ENCODE peak calls at places on chromosomes 3 and 15, in six cellular contexts. One of them, this sample, is unnamed. For H3K4me1, the result is how much of the 10 kb centered on the place peaks cover.

GRCh38 chr15:93058904-93059427 is 30.0 kb downstream of the RGMA start:
- DNase-seq in IMR-90: no peak
- DNase-seq in spleen: no peak
- DNase-seq in A673: no peak
- DNase-seq in heart right ventricle: no peak
- DNase-seq in astrocyte: no peak
- DNase-seq in this sample: peak

GRCh38 chr15:33675246-33675645 is 293.1 kb upstream of the CHRM5 start:
- DNase-seq in IMR-90: no peak
- DNase-seq in spleen: no peak
- DNase-seq in A673: peak
- DNase-seq in heart right ventricle: no peak
- DNase-seq in astrocyte: peak
- DNase-seq in this sample: no peak

GRCh38 chr15:80177151-80177550 is 24.4 kb downstream of the FAH start:
- DNase-seq in IMR-90: no peak
- DNase-seq in spleen: no peak
- DNase-seq in A673: no peak
- DNase-seq in heart right ventricle: no peak
- DNase-seq in astrocyte: no peak
- DNase-seq in this sample: no peak

GRCh38 chr15:90287096-90287495 is 21.6 kb downstream of the NGRN start:
- DNase-seq in IMR-90: no peak
- DNase-seq in spleen: no peak
- DNase-seq in A673: no peak
- DNase-seq in heart right ventricle: no peak
- DNase-seq in astrocyte: no peak
- DNase-seq in this sample: no peak

GRCh38 chr3:116045251-116045770 is 400.0 kb downstream of the LSAMP start:
- DNase-seq in IMR-90: no peak
- DNase-seq in spleen: no peak
- DNase-seq in A673: no peak
- DNase-seq in heart right ventricle: no peak
- DNase-seq in astrocyte: no peak
- DNase-seq in this sample: no peak

GRCh38 chr15:48796930-48797329 is 13.9 kb downstream of the CEP152 start:
- DNase-seq in IMR-90: peak
- DNase-seq in spleen: no peak
- DNase-seq in A673: no peak
- DNase-seq in heart right ventricle: no peak
- DNase-seq in astrocyte: peak
- DNase-seq in this sample: no peak

GRCh38 chr15:49035825-49036224 is 10.4 kb downstream of the SECISBP2L start:
- DNase-seq in IMR-90: no peak
- DNase-seq in spleen: no peak
- DNase-seq in A673: no peak
- DNase-seq in heart right ventricle: no peak
- DNase-seq in astrocyte: no peak
- DNase-seq in this sample: no peak

GRCh38 chr3:44993471-44994205 is 17.6 kb downstream of the EXOSC7 start:
- DNase-seq in IMR-90: peak
- DNase-seq in spleen: no peak
- DNase-seq in A673: no peak
- DNase-seq in heart right ventricle: no peak
- DNase-seq in astrocyte: peak
- DNase-seq in this sample: no peak

GRCh38 chr15:63407612-63408011 is 26.0 kb upstream of the CA12 start:
- DNase-seq in IMR-90: no peak
- DNase-seq in spleen: no peak
- DNase-seq in A673: peak
- DNase-seq in heart right ventricle: no peak
- DNase-seq in astrocyte: no peak
- DNase-seq in this sample: no peak

GRCh38 chr15:28875461-28875965 is 10.3 kb upstream of the APBA2 start:
- DNase-seq in IMR-90: no peak
- DNase-seq in spleen: no peak
- DNase-seq in A673: no peak
- DNase-seq in heart right ventricle: no peak
- DNase-seq in astrocyte: no peak
- DNase-seq in this sample: peak

GRCh38 chr3:40908612-40909011 is 290.7 kb upstream of the CTNNB1 start:
- DNase-seq in IMR-90: no peak
- DNase-seq in spleen: no peak
- DNase-seq in A673: no peak
- DNase-seq in heart right ventricle: no peak
- DNase-seq in astrocyte: no peak
- DNase-seq in this sample: no peak

GRCh38 chr3:68057637-68058320 is 403.4 kb upstream of the SUCLG2 start:
- DNase-seq in IMR-90: no peak
- DNase-seq in spleen: no peak
- DNase-seq in A673: no peak
- DNase-seq in heart right ventricle: no peak
- DNase-seq in astrocyte: no peak
- DNase-seq in this sample: no peak

GRCh38 chr3:155184027-155184426 is 103.9 kb downstream of the MME start:
- DNase-seq in IMR-90: no peak
- DNase-seq in spleen: no peak
- DNase-seq in A673: no peak
- DNase-seq in heart right ventricle: no peak
- DNase-seq in astrocyte: no peak
- DNase-seq in this sample: no peak

DNA sequence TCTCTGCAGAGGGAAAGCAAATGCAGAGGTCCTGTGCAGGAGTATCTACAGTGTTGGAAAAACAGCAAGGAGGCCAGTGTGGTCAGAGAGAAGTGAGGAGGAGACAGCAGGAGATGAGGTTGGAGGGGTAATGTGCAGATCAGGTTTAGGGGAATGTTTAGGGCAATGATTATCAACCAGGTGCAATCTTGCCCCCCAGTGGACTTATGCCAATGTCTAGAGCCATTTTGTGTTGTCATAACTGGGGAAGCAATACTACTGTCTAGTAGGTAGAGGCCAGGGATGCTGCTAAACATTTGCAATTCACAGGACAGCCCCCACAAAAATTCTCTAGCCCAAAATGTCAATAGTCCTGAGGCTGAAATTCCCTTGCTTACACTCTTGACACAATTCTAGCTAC is 13.1 kb downstream of the CCDC191 start:
- DNase-seq in IMR-90: no peak
- DNase-seq in spleen: no peak
- DNase-seq in A673: no peak
- DNase-seq in heart right ventricle: no peak
- DNase-seq in astrocyte: no peak
- DNase-seq in this sample: no peak
- TF ChIP-seq CTCF in IMR-90: no peak
- TF ChIP-seq CTCF in spleen: no peak
- TF ChIP-seq CTCF in A673: no peak
- TF ChIP-seq CTCF in heart right ventricle: no peak
- TF ChIP-seq CTCF in astrocyte: no peak
- TF ChIP-seq CTCF in this sample: no peak

GRCh38 chr3:30645077-30645476 is 38.7 kb downstream of the TGFBR2 start:
- DNase-seq in IMR-90: no peak
- DNase-seq in spleen: no peak
- DNase-seq in A673: no peak
- DNase-seq in heart right ventricle: no peak
- DNase-seq in astrocyte: no peak
- DNase-seq in this sample: no peak

GRCh38 chr3:30646961-30647752 is 40.8 kb downstream of the TGFBR2 start:
- DNase-seq in IMR-90: no peak
- DNase-seq in spleen: no peak
- DNase-seq in A673: no peak
- DNase-seq in heart right ventricle: no peak
- DNase-seq in astrocyte: no peak
- DNase-seq in this sample: no peak

GRCh38 chr3:30644615-30645014 is 38.2 kb downstream of the TGFBR2 start:
- DNase-seq in IMR-90: peak
- DNase-seq in spleen: no peak
- DNase-seq in A673: peak
- DNase-seq in heart right ventricle: no peak
- DNase-seq in astrocyte: peak
- DNase-seq in this sample: no peak

GRCh38 chr3:30643763-30644462 is 37.5 kb downstream of the TGFBR2 start:
- DNase-seq in IMR-90: no peak
- DNase-seq in spleen: peak
- DNase-seq in A673: no peak
- DNase-seq in heart right ventricle: no peak
- DNase-seq in astrocyte: no peak
- DNase-seq in this sample: no peak

DNA sequence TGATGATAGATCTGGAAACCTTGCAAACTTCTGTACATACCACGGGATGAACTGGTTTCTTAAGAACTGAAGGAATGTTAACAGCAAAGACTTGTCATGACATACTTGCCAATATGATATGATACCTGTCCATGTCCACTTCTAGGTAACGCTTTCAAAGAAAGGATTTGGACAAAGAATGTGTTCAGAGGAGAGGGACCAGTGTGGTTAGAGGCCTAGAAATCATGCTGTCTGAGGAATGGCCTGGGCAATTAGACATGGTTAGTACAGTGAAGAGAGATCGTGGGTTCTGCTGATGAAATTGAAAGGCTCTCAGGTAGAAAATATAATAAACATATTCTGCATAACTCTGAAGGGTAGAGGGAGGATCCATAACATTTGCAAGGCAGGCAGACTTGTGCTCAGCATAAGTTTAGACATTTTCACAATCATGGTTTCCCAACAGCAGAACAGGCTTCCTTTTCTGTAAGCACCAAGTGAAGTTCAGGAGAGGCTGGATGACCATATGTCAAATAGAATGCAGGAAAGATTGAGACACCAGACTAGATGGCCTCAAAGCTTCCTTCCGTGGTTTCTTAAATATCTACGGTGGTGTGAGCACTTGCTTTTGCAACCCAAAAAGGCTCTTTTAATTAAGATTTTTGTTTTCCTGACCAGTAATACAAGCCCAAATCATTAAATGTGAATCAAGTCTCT is 39.9 kb downstream of the TGFBR2 start:
- DNase-seq in IMR-90: no peak
- DNase-seq in spleen: no peak
- DNase-seq in A673: no peak
- DNase-seq in heart right ventricle: no peak
- DNase-seq in astrocyte: no peak
- DNase-seq in this sample: no peak
- H3K27ac ChIP-seq in IMR-90: peak
- H3K27ac ChIP-seq in spleen: peak
- H3K27ac ChIP-seq in A673: no peak
- H3K27ac ChIP-seq in heart right ventricle: peak
- H3K27ac ChIP-seq in astrocyte: no peak
- H3K27ac ChIP-seq in this sample: no peak

GRCh38 chr15:84638103-84638502 is 16.0 kb downstream of the WDR73 start:
- DNase-seq in IMR-90: peak
- DNase-seq in spleen: no peak
- DNase-seq in A673: no peak
- DNase-seq in heart right ventricle: no peak
- DNase-seq in astrocyte: no peak
- DNase-seq in this sample: no peak

GRCh38 chr15:84634228-84634837 is 19.8 kb downstream of the WDR73 start:
- DNase-seq in IMR-90: no peak
- DNase-seq in spleen: no peak
- DNase-seq in A673: no peak
- DNase-seq in heart right ventricle: no peak
- DNase-seq in astrocyte: no peak
- DNase-seq in this sample: no peak

GRCh38 chr15:84631706-84632272 is 22.3 kb downstream of the WDR73 start:
- DNase-seq in IMR-90: peak
- DNase-seq in spleen: no peak
- DNase-seq in A673: no peak
- DNase-seq in heart right ventricle: no peak
- DNase-seq in astrocyte: no peak
- DNase-seq in this sample: no peak

GRCh38 chr15:84629033-84629432 is 25.1 kb downstream of the WDR73 start:
- DNase-seq in IMR-90: no peak
- DNase-seq in spleen: peak
- DNase-seq in A673: no peak
- DNase-seq in heart right ventricle: no peak
- DNase-seq in astrocyte: no peak
- DNase-seq in this sample: no peak

DNA sequence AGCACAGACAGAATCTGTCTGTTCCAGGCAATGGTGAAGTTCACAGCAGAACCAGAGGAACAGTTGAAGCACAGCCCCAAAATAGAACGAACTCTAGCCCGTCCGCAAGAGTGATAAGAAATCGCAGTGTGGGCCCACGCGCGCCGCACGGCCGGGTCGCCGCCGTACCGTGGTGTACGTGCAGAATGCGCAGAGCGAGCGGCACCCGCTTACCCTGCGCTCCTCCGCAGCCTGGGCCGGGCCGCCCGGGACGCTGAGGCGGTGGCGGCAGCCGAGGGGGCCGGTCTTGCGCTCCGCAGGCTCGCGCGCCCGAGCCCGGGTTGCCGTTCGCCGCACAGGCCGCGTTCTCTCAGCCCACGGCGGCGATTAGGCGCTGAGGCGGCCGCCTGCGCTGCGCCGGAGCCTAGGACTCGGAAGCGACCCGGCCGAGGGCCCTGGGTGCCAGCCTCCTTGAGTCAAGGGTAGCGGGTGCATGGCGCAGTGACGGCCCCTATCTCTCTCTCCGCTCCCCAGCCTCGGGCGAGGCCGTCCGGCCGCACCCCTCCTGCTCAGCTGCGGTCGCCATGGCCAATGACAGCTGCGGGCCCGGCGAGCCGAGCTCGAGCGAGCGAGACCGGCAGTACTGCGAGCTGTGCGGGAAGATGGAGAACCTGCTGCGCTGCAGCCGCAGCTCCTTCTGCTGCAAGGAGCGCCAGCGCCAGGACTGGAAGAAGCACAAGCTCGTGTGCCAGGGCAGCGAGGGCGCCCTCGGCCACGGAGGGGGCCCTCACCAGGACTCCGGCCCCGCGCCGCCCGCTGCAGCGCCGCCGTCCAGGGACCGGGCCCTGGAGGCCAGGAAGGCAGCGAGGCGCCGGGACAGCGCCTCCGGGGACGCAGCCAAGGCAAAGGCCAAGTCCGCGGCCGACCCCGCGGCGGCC is 20.5 kb downstream of the WDR73 start:
- DNase-seq in IMR-90: peak
- DNase-seq in spleen: peak
- DNase-seq in A673: peak
- DNase-seq in heart right ventricle: peak
- DNase-seq in astrocyte: peak
- DNase-seq in this sample: peak
- H3K4me1 ChIP-seq in IMR-90: under half
- H3K4me1 ChIP-seq in spleen: half or more
- H3K4me1 ChIP-seq in A673: under half
- H3K4me1 ChIP-seq in heart right ventricle: under half
- H3K4me1 ChIP-seq in astrocyte: under half
- H3K4me1 ChIP-seq in this sample: under half

DNA sequence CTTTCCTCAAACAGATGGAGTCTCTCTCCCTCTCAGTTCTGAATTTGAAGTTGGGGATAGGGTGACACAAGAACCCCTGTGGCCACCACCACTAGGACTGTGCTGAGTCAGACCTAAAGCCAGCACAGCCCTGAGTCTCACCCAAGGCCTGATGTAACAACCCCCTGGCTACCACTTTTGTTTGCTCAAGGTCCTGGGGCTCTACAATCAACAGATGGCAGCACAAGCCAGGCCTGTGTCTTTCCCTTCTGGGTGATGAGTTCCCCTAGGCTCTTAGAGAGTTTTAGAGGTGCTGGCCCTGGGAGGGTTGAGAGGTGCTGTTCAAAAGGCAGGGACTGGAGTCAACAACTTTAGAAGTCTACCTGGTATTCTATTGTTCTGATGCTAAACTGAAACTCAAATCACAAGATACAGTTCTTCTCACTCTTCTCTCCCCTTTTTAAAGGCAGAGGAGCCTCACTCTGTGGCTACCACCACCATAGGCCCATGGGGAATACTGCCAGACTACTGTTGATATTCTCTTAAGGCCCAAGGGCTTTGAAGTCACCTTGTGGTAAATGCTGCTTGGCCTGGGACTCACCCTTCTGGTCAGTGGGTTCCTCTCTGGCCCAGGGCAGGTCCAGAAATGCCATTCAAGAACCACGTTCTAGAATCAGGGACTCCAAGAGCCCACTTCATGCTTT is 6.5 kb downstream of the OR5K4 start:
- DNase-seq in IMR-90: no peak
- DNase-seq in spleen: no peak
- DNase-seq in A673: peak
- DNase-seq in heart right ventricle: no peak
- DNase-seq in astrocyte: no peak
- DNase-seq in this sample: no peak
- TF ChIP-seq CTCF in IMR-90: no peak
- TF ChIP-seq CTCF in spleen: no peak
- TF ChIP-seq CTCF in A673: no peak
- TF ChIP-seq CTCF in heart right ventricle: no peak
- TF ChIP-seq CTCF in astrocyte: no peak
- TF ChIP-seq CTCF in this sample: peak

This sample was measured in RWPE2.